ENCODE peak calls at places on chromosome X, in four cellular contexts. One of them, this sample, is unnamed.

GRCh38 chrX:96081891-96082290 is 602.8 kb upstream of the DIAPH2 start:
- DNase-seq in suprapubic skin: no peak
- DNase-seq in fibroblast of mammary gland: no peak
- DNase-seq in IMR-90: no peak
- DNase-seq in this sample: no peak

GRCh38 chrX:39721570-39722279 is 376.0 kb downstream of the BCOR start:
- DNase-seq in suprapubic skin: no peak
- DNase-seq in fibroblast of mammary gland: peak
- DNase-seq in IMR-90: peak
- DNase-seq in this sample: no peak

GRCh38 chrX:29359276-29359675 is 772.0 kb downstream of the IL1RAPL1 start:
- DNase-seq in fibroblast of mammary gland: no peak
- DNase-seq in suprapubic skin: no peak
- DNase-seq in IMR-90: no peak
- DNase-seq in this sample: no peak

GRCh38 chrX:39320165-39320564 is 518.9 kb downstream of the MID1IP1 start:
- DNase-seq in suprapubic skin: no peak
- DNase-seq in fibroblast of mammary gland: no peak
- DNase-seq in IMR-90: no peak
- DNase-seq in this sample: no peak

GRCh38 chrX:69501433-69501832 is 2.7 kb upstream of the NALF2 start:
- DNase-seq in suprapubic skin: no peak
- DNase-seq in fibroblast of mammary gland: peak
- DNase-seq in IMR-90: no peak
- DNase-seq in this sample: no peak

GRCh38 chrX:108091878-108092291 is 307 bp downstream of the ATG4A start:
- DNase-seq in suprapubic skin: no peak
- DNase-seq in IMR-90: no peak
- DNase-seq in fibroblast of mammary gland: no peak
- DNase-seq in this sample: no peak

GRCh38 chrX:133674726-133675470 is 259.6 kb upstream of the GPC4 start:
- DNase-seq in fibroblast of mammary gland: no peak
- DNase-seq in suprapubic skin: no peak
- DNase-seq in IMR-90: no peak
- DNase-seq in this sample: no peak

GRCh38 chrX:13398073-13398823 is 78.4 kb upstream of the ATXN3L start:
- DNase-seq in suprapubic skin: peak
- DNase-seq in fibroblast of mammary gland: peak
- DNase-seq in IMR-90: peak
- DNase-seq in this sample: no peak

GRCh38 chrX:110346681-110347080 is 12.0 kb upstream of the RTL9 start:
- DNase-seq in IMR-90: no peak
- DNase-seq in fibroblast of mammary gland: no peak
- DNase-seq in suprapubic skin: no peak
- DNase-seq in this sample: no peak

GRCh38 chrX:51795136-51795535 is 51.9 kb downstream of the GSPT2 start:
- DNase-seq in suprapubic skin: no peak
- DNase-seq in IMR-90: no peak
- DNase-seq in fibroblast of mammary gland: no peak
- DNase-seq in this sample: no peak

GRCh38 chrX:87583679-87584078 is 66.1 kb downstream of the KLHL4 start:
- DNase-seq in fibroblast of mammary gland: peak
- DNase-seq in IMR-90: peak
- DNase-seq in suprapubic skin: no peak
- DNase-seq in this sample: no peak

GRCh38 chrX:96407501-96407900 is 277.1 kb upstream of the DIAPH2 start:
- DNase-seq in IMR-90: peak
- DNase-seq in suprapubic skin: no peak
- DNase-seq in fibroblast of mammary gland: peak
- DNase-seq in this sample: no peak

GRCh38 chrX:94901849-94902248 is 1227.8 kb downstream of the FAM133A start:
- DNase-seq in suprapubic skin: no peak
- DNase-seq in fibroblast of mammary gland: no peak
- DNase-seq in IMR-90: no peak
- DNase-seq in this sample: no peak

GRCh38 chrX:154294791-154295580 is at the start of gene TEX28:
- DNase-seq in fibroblast of mammary gland: no peak
- DNase-seq in suprapubic skin: no peak
- DNase-seq in IMR-90: no peak
- DNase-seq in this sample: no peak

GRCh38 chrX:47172971-47173792 is 20.4 kb upstream of the UBA1 start:
- DNase-seq in fibroblast of mammary gland: no peak
- DNase-seq in suprapubic skin: peak
- DNase-seq in IMR-90: no peak
- DNase-seq in this sample: peak

GRCh38 chrX:68588653-68589371 is 58.7 kb upstream of the STARD8 start:
- DNase-seq in fibroblast of mammary gland: no peak
- DNase-seq in suprapubic skin: no peak
- DNase-seq in IMR-90: peak
- DNase-seq in this sample: no peak

GRCh38 chrX:65871671-65872311 is 168.1 kb downstream of the VSIG4 start:
- DNase-seq in suprapubic skin: no peak
- DNase-seq in IMR-90: no peak
- DNase-seq in fibroblast of mammary gland: no peak
- DNase-seq in this sample: no peak

GRCh38 chrX:49310371-49310770 is 6.9 kb downstream of the GAGE10 start:
- DNase-seq in fibroblast of mammary gland: no peak
- DNase-seq in IMR-90: no peak
- DNase-seq in suprapubic skin: no peak
- DNase-seq in this sample: no peak

GRCh38 chrX:49303346-49303745 is at the start of gene GAGE10:
- DNase-seq in suprapubic skin: no peak
- DNase-seq in IMR-90: no peak
- DNase-seq in fibroblast of mammary gland: no peak
- DNase-seq in this sample: no peak

GRCh38 chrX:49309401-49309981 is 6.0 kb downstream of the GAGE10 start:
- DNase-seq in suprapubic skin: no peak
- DNase-seq in fibroblast of mammary gland: peak
- DNase-seq in IMR-90: peak
- DNase-seq in this sample: no peak

GRCh38 chrX:49308604-49309269 is 5.3 kb downstream of the GAGE10 start:
- DNase-seq in suprapubic skin: no peak
- DNase-seq in IMR-90: no peak
- DNase-seq in fibroblast of mammary gland: peak
- DNase-seq in this sample: no peak
- H3K4me3 ChIP-seq in suprapubic skin: peak
- H3K4me3 ChIP-seq in IMR-90: no peak
- H3K4me3 ChIP-seq in fibroblast of mammary gland: peak
- H3K4me3 ChIP-seq in this sample: peak

GRCh38 chrX:14598330-14598729 is 69.0 kb downstream of the GLRA2 start:
- DNase-seq in suprapubic skin: no peak
- DNase-seq in IMR-90: no peak
- DNase-seq in fibroblast of mammary gland: no peak
- DNase-seq in this sample: no peak
- H3K4me3 ChIP-seq in suprapubic skin: no peak
- H3K4me3 ChIP-seq in IMR-90: no peak
- H3K4me3 ChIP-seq in fibroblast of mammary gland: no peak
- H3K4me3 ChIP-seq in this sample: no peak

GRCh38 chrX:137565921-137566745 is at the start of gene ZIC3:
- DNase-seq in IMR-90: no peak
- DNase-seq in fibroblast of mammary gland: peak
- DNase-seq in suprapubic skin: no peak
- DNase-seq in this sample: no peak
- H3K4me3 ChIP-seq in IMR-90: no peak
- H3K4me3 ChIP-seq in fibroblast of mammary gland: no peak
- H3K4me3 ChIP-seq in suprapubic skin: peak
- H3K4me3 ChIP-seq in this sample: peak

GRCh38 chrX:72081605-72082320 is 50.0 kb downstream of the RTL5 start:
- DNase-seq in IMR-90: no peak
- DNase-seq in suprapubic skin: no peak
- DNase-seq in fibroblast of mammary gland: no peak
- DNase-seq in this sample: no peak

GRCh38 chrX:72078411-72078810 is 53.3 kb downstream of the RTL5 start:
- DNase-seq in suprapubic skin: no peak
- DNase-seq in IMR-90: no peak
- DNase-seq in fibroblast of mammary gland: no peak
- DNase-seq in this sample: no peak

GRCh38 chrX:72080150-72080549 is 51.6 kb downstream of the RTL5 start:
- DNase-seq in suprapubic skin: no peak
- DNase-seq in IMR-90: no peak
- DNase-seq in fibroblast of mammary gland: no peak
- DNase-seq in this sample: no peak

GRCh38 chrX:72080800-72081199 is 50.9 kb downstream of the RTL5 start:
- DNase-seq in IMR-90: no peak
- DNase-seq in fibroblast of mammary gland: no peak
- DNase-seq in suprapubic skin: no peak
- DNase-seq in this sample: no peak

DNA sequence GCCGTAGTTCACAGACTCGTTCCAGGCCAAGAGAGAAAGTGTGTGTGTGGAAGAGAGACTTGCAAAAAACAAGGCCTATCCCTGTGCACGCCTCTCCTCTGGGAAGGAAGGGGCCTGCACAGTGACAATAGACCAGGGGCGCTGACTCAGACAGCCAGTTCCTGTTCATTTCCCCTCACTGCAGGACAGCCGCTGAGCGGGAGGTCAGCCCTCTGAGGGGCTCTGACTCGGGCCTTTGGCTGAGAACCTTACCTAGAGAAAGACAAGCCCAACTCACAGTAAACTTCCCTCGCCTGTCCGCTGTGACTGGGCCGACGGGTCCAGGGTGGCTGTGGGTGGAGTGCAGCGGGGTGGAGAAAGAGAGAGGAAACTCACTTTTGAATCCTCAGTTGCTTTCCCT is 52.1 kb downstream of the RTL5 start:
- DNase-seq in fibroblast of mammary gland: no peak
- DNase-seq in IMR-90: no peak
- DNase-seq in suprapubic skin: no peak
- DNase-seq in this sample: no peak
- H3K4me3 ChIP-seq in fibroblast of mammary gland: no peak
- H3K4me3 ChIP-seq in IMR-90: no peak
- H3K4me3 ChIP-seq in suprapubic skin: peak
- H3K4me3 ChIP-seq in this sample: peak

GRCh38 chrX:40952855-40953254 is 132.4 kb upstream of the USP9X start:
- DNase-seq in fibroblast of mammary gland: peak
- DNase-seq in IMR-90: peak
- DNase-seq in suprapubic skin: no peak
- DNase-seq in this sample: no peak
- H3K4me3 ChIP-seq in fibroblast of mammary gland: no peak
- H3K4me3 ChIP-seq in IMR-90: peak
- H3K4me3 ChIP-seq in suprapubic skin: peak
- H3K4me3 ChIP-seq in this sample: no peak

DNA sequence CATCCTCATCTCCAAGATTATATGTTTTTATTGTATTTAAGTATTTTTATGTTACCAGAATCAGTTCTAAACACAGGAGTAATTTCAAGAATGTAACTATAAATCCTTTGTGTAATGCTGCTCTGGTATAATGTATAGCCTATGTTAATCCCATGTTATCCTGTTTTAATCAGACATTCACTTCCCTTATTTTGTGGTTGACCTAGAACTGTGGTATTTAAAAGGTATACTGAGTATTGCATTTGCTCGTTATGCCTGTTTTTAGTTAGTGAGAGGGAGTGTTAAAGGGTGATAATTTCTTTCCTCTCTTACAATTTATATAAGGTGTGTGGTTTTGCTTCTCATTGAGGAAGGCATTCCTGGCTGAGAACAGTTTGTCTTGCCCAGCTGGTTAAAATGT is 26.2 kb downstream of the MTM1 start:
- DNase-seq in IMR-90: no peak
- DNase-seq in suprapubic skin: no peak
- DNase-seq in fibroblast of mammary gland: no peak
- DNase-seq in this sample: no peak
- H3K4me3 ChIP-seq in IMR-90: no peak
- H3K4me3 ChIP-seq in suprapubic skin: no peak
- H3K4me3 ChIP-seq in fibroblast of mammary gland: no peak
- H3K4me3 ChIP-seq in this sample: no peak

GRCh38 chrX:53285591-53285990 is 4.2 kb upstream of the IQSEC2 start:
- DNase-seq in fibroblast of mammary gland: no peak
- DNase-seq in suprapubic skin: no peak
- DNase-seq in IMR-90: no peak
- DNase-seq in this sample: no peak

GRCh38 chrX:53288173-53288572 is 6.8 kb upstream of the IQSEC2 start:
- DNase-seq in IMR-90: no peak
- DNase-seq in fibroblast of mammary gland: no peak
- DNase-seq in suprapubic skin: no peak
- DNase-seq in this sample: no peak

GRCh38 chrX:53290441-53291041 is 9.2 kb upstream of the IQSEC2 start:
- DNase-seq in fibroblast of mammary gland: no peak
- DNase-seq in suprapubic skin: no peak
- DNase-seq in IMR-90: no peak
- DNase-seq in this sample: no peak

GRCh38 chrX:53284684-53285447 is 3.5 kb upstream of the IQSEC2 start:
- DNase-seq in fibroblast of mammary gland: peak
- DNase-seq in suprapubic skin: peak
- DNase-seq in IMR-90: peak
- DNase-seq in this sample: no peak

GRCh38 chrX:53287493-53288138 is 6.2 kb upstream of the IQSEC2 start:
- DNase-seq in IMR-90: peak
- DNase-seq in suprapubic skin: peak
- DNase-seq in fibroblast of mammary gland: peak
- DNase-seq in this sample: no peak
- H3K4me3 ChIP-seq in IMR-90: no peak
- H3K4me3 ChIP-seq in suprapubic skin: peak
- H3K4me3 ChIP-seq in fibroblast of mammary gland: no peak
- H3K4me3 ChIP-seq in this sample: no peak

GRCh38 chrX:11664211-11664888 is 1.4 kb downstream of the ARHGAP6 start:
- DNase-seq in IMR-90: no peak
- DNase-seq in fibroblast of mammary gland: no peak
- DNase-seq in suprapubic skin: peak
- DNase-seq in this sample: no peak
- H3K4me3 ChIP-seq in IMR-90: peak
- H3K4me3 ChIP-seq in fibroblast of mammary gland: peak
- H3K4me3 ChIP-seq in suprapubic skin: peak
- H3K4me3 ChIP-seq in this sample: peak

This sample was measured in vagina.